ENCODE peak calls at places on chromosomes 13 and 19, in nine cellular contexts. F, K, S, J, C, I, Z, D and V are unnamed samples.

GRCh38 chr13:113852536-113853517 is 11.0 kb downstream of the GAS6 start:
- DNase-seq in F (peak), J (no peak), C (no peak), S (no peak), Z (no peak), K (no peak), D (no peak), I (no peak), V (no peak)

GRCh38 chr13:101916758-101917474 is 464.4 kb downstream of the ITGBL1 start:
- DNase-seq in F (no peak), D (no peak), C (no peak), K (no peak), J (no peak), I (no peak), S (no peak), Z (no peak), V (no peak)

GRCh38 chr13:59746291-59746962 is 417.3 kb downstream of the DIAPH3 start:
- DNase-seq in Z (no peak), K (no peak), I (peak), C (peak), J (no peak), S (no peak), D (peak), F (no peak), V (no peak)

GRCh38 chr19:19416280-19416679 is 10.8 kb downstream of the GATAD2A start:
- DNase-seq in S (no peak), F (no peak), Z (no peak), K (no peak), D (no peak), J (no peak), I (peak), C (no peak), V (no peak)

GRCh38 chr13:79285159-79285558 is 120.9 kb downstream of the RBM26 start:
- DNase-seq in K (no peak), S (no peak), C (no peak), F (no peak), I (no peak), J (no peak), Z (no peak), D (no peak), V (no peak)

GRCh38 chr19:21143846-21144245 is 2.0 kb downstream of the ZNF431 start:
- DNase-seq in I (no peak), C (peak), J (no peak), K (no peak), Z (no peak), F (no peak), S (no peak), D (no peak), V (no peak)

GRCh38 chr13:34462843-34463242 is 479.2 kb upstream of the NBEA start:
- DNase-seq in Z (no peak), S (no peak), K (peak), D (peak), I (peak), J (no peak), F (no peak), C (peak), V (no peak)

GRCh38 chr19:3119071-3119781 is 16.6 kb upstream of the GNA15 start:
- DNase-seq in C (no peak), Z (no peak), D (no peak), S (no peak), J (no peak), F (peak), K (no peak), I (no peak), V (no peak)

GRCh38 chr19:50702870-50703829 is 16.5 kb downstream of the SHANK1 start:
- DNase-seq in I (peak), J (no peak), Z (no peak), K (no peak), S (no peak), D (no peak), F (no peak), C (no peak), V (no peak)

GRCh38 chr13:113548171-113548641 is 36.3 kb upstream of the TFDP1 start:
- DNase-seq in C (no peak), Z (no peak), F (no peak), K (no peak), S (no peak), D (no peak), J (no peak), I (peak), V (no peak)

GRCh38 chr13:49240017-49240416 is 7.7 kb upstream of the CDADC1 start:
- DNase-seq in F (no peak), D (no peak), S (no peak), K (no peak), Z (no peak), C (peak), J (no peak), I (peak), V (no peak)

GRCh38 chr19:44345969-44346368 is 10.5 kb downstream of the ZNF112 start:
- DNase-seq in J (no peak), I (no peak), D (no peak), C (no peak), Z (no peak), S (no peak), K (no peak), F (no peak), V (no peak)

GRCh38 chr19:49581007-49581508 is at the start of gene PRRG2:
- DNase-seq in S (no peak), J (peak), F (peak), C (peak), D (no peak), I (no peak), K (no peak), Z (no peak), V (no peak)

GRCh38 chr13:47455581-47455980 is 545.5 kb downstream of the SUCLA2 start:
- DNase-seq in K (no peak), I (peak), S (no peak), J (no peak), F (no peak), D (no peak), C (no peak), Z (no peak), V (no peak)

GRCh38 chr13:43874512-43875092 is 4.9 kb downstream of the CCDC122 start:
- DNase-seq in F (no peak), K (no peak), Z (no peak), J (no peak), C (peak), S (no peak), I (peak), D (no peak), V (no peak)

GRCh38 chr13:100872761-100873160 is 198.2 kb upstream of the TMTC4 start:
- DNase-seq in D (no peak), S (no peak), Z (no peak), C (no peak), J (no peak), F (no peak), K (no peak), I (peak), V (peak)

GRCh38 chr19:33490041-33490451 is 31.5 kb downstream of the PEPD start:
- DNase-seq in K (no peak), C (no peak), I (no peak), F (no peak), J (no peak), S (no peak), D (no peak), Z (no peak), V (no peak)

GRCh38 chr13:59701261-59701660 is 462.5 kb downstream of the DIAPH3 start:
- DNase-seq in Z (no peak), S (no peak), I (no peak), F (no peak), D (no peak), K (no peak), J (no peak), C (no peak), V (no peak)

GRCh38 chr13:28423010-28423409 is 71.9 kb downstream of the FLT1 start:
- DNase-seq in Z (no peak), D (no peak), C (no peak), J (no peak), F (no peak), I (no peak), K (peak), S (peak), V (no peak)

GRCh38 chr13:36872621-36873020 is 47.4 kb downstream of the SMAD9 start:
- DNase-seq in S (no peak), D (no peak), F (no peak), C (no peak), Z (no peak), J (no peak), K (peak), I (no peak), V (no peak)

GRCh38 chr19:46713781-46714522 is 3.0 kb downstream of the PRKD2 start:
- DNase-seq in K (peak), D (peak), J (peak), I (peak), F (peak), C (peak), Z (peak), S (no peak), V (no peak)

GRCh38 chr19:32254128-32254527 is 91.3 kb upstream of the ZNF507 start:
- DNase-seq in F (no peak), K (no peak), Z (no peak), C (no peak), I (no peak), J (no peak), D (no peak), S (no peak), V (no peak)

GRCh38 chr19:48630289-48631036 is 6.7 kb downstream of the DBP start:
- DNase-seq in D (no peak), S (no peak), F (peak), I (peak), C (peak), Z (no peak), K (peak), J (no peak), V (no peak)

GRCh38 chr13:49421391-49421790 is 22.5 kb downstream of the CAB39L start:
- DNase-seq in F (no peak), C (peak), J (no peak), D (no peak), I (peak), K (no peak), S (peak), Z (no peak), V (no peak)

GRCh38 chr13:98068511-98068910 is 74.4 kb upstream of the FARP1 start:
- DNase-seq in F (peak), K (no peak), I (no peak), S (no peak), D (no peak), C (peak), J (no peak), Z (no peak), V (no peak)

GRCh38 chr13:103315701-103316100 is 249.5 kb upstream of the SLC10A2 start:
- DNase-seq in F (no peak), D (no peak), S (no peak), I (no peak), Z (no peak), J (no peak), C (no peak), K (no peak), V (no peak)

GRCh38 chr13:79477968-79478367 is 3.0 kb upstream of the NDFIP2 start:
- DNase-seq in F (no peak), D (no peak), K (peak), J (no peak), S (no peak), C (no peak), Z (no peak), I (no peak), V (no peak)

GRCh38 chr13:48411281-48412099 is 1.4 kb downstream of the LPAR6 start:
- DNase-seq in K (no peak), D (no peak), S (no peak), Z (no peak), C (no peak), I (no peak), F (no peak), J (no peak), V (no peak)

GRCh38 chr19:46533085-46534081 is 37.7 kb upstream of the PNMA8B start:
- DNase-seq in C (no peak), K (no peak), I (no peak), F (no peak), Z (no peak), S (no peak), D (no peak), J (no peak), V (no peak)

GRCh38 chr13:75446874-75447273 is 35.1 kb downstream of the TBC1D4 start:
- DNase-seq in F (no peak), I (no peak), J (no peak), C (no peak), S (no peak), Z (no peak), D (no peak), K (no peak), V (no peak)
- H3K4me3 ChIP-seq in F (no peak), I (no peak), J (no peak), C (no peak), S (no peak), Z (no peak), D (no peak), K (no peak), V (no peak)

GRCh38 chr13:80923907-80924306 is 583.0 kb upstream of the SPRY2 start:
- DNase-seq in K (no peak), C (peak), F (no peak), Z (no peak), D (no peak), I (peak), J (no peak), S (no peak), V (no peak)
- TF ChIP-seq CTCF in K (peak), C (peak), F (peak), Z (no peak), D (no peak), I (peak), J (no peak), S (no peak), V (peak)

GRCh38 chr19:35119578-35119977 is 4.0 kb downstream of the FXYD3 start:
- DNase-seq in D (no peak), J (no peak), Z (no peak), K (no peak), C (no peak), F (no peak), I (no peak), S (no peak), V (no peak)
- H3K4me3 ChIP-seq in D (no peak), J (no peak), Z (no peak), K (no peak), C (peak), F (no peak), I (no peak), S (no peak), V (no peak)

DNA sequence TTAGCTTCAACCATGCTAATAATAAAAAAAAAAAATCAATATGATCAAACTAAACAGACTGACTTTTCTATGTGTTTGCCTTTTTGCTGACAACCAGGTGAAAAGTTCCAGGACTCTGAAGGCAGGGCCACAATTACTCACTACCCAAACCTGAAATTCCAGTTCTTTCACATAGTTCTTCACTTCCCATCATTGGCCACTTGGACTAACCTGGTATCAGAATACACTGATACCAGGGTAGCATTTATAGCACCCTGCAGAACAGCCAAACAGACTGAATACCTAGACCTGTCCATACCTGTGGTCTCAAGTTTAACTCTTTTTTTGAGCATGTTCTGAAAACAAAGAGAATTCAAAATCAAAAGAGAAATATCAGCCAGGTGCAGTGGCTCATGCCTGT is 25.1 kb downstream of the ELF1 start:
- DNase-seq in Z (no peak), K (no peak), J (peak), I (no peak), C (peak), S (no peak), D (no peak), F (peak), V (peak)
- TF ChIP-seq CTCF in Z (no peak), K (no peak), J (peak), I (no peak), C (peak), S (no peak), D (no peak), F (peak), V (no peak)

GRCh38 chr13:51823351-51823750 is 19.4 kb upstream of the DHRS12 start:
- DNase-seq in C (no peak), D (no peak), K (no peak), Z (no peak), S (no peak), I (no peak), F (no peak), J (no peak), V (no peak)
- H3K4me3 ChIP-seq in C (no peak), D (no peak), K (no peak), Z (no peak), S (no peak), I (no peak), F (no peak), J (no peak), V (no peak)

GRCh38 chr19:13037161-13037560 is 41.9 kb downstream of the NFIX start:
- DNase-seq in Z (no peak), S (no peak), F (no peak), K (no peak), C (peak), I (peak), J (no peak), D (no peak), V (no peak)

GRCh38 chr19:13037718-13038117 is 42.4 kb downstream of the NFIX start:
- DNase-seq in Z (no peak), S (no peak), F (no peak), C (no peak), J (no peak), D (no peak), K (no peak), I (no peak), V (no peak)

GRCh38 chr19:13034636-13035035 is 39.4 kb downstream of the NFIX start:
- DNase-seq in D (no peak), C (peak), K (no peak), I (no peak), S (no peak), F (no peak), Z (no peak), J (no peak), V (no peak)

GRCh38 chr19:13035820-13036365 is 40.6 kb downstream of the NFIX start:
- DNase-seq in D (no peak), K (no peak), J (no peak), S (no peak), C (no peak), Z (no peak), I (no peak), F (no peak), V (no peak)

GRCh38 chr19:13036366-13036976 is 41.2 kb downstream of the NFIX start:
- DNase-seq in D (no peak), Z (no peak), C (peak), I (peak), F (peak), S (no peak), J (no peak), K (no peak), V (no peak)
- TF ChIP-seq CTCF in D (no peak), Z (no peak), C (peak), I (no peak), F (no peak), S (no peak), J (no peak), K (peak), V (peak)

DNA sequence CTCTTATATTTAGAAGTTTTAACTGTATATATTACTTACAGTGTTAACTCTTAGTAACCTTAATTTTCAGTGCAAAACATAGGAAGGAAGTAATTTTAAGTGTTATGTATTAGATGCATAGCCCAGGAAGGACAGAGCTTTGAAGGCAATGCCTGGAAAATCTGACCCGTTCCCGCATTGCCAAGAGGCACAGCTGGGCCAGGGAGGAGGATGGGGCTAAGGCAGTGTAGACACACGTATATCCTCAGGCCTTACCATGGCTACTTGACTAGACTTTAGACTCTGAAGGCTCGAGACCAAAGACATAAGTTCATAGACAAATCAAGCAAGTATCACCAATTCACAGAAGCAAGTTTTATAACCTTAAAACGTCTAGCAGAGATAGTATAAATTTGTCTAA is 1944.2 kb downstream of the OLFM4 start:
- DNase-seq in Z (no peak), D (no peak), K (no peak), C (no peak), S (no peak), I (no peak), F (no peak), J (no peak), V (no peak)
- H3K4me3 ChIP-seq in Z (no peak), D (no peak), K (no peak), C (no peak), S (no peak), I (no peak), F (no peak), J (no peak), V (no peak)

DNA sequence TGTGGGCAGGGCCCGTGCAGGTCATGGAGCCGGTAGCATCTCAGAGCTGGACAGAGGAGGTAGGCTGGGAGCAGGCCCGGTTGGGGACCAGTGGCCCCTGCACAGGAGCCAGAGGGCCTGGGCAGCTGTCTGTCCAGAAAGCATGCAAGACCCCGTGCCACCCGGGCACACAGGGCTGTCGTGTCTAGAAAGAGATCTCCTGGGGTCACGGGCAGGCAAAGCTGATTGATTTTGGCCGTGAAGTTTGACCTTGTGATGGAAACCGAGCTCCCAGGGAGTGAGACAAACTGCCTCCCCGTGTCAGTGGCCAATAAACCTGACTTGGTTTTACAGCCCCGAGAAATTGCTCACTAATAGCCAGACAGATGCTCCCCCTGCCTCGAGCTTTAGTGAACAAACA is 98.8 kb downstream of the KDM4B start:
- DNase-seq in I (no peak), F (no peak), K (no peak), J (no peak), D (no peak), Z (no peak), C (no peak), S (no peak), V (no peak)
- TF ChIP-seq CTCF in I (no peak), F (no peak), K (no peak), J (no peak), D (no peak), Z (no peak), C (no peak), S (no peak), V (no peak)

DNA sequence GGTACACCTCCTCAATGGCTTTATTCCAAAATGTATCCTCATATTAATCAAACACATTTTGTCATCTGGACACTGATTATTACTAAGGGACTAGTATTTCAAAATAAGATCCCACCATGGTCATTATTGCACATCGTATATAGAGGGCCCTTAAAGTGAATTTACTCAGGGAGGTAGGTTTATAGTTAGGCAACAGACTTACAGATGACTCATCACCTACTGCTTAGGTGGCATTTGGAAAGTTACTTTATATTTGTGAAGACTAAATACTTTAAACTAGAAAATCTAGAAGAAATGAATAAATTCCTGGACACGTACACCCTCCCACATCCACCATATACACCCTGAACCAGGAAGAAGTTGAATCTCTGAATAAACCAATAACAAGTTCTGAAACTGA is 353.0 kb downstream of the KCTD12 start:
- DNase-seq in S (no peak), C (peak), D (no peak), F (no peak), Z (no peak), K (no peak), I (no peak), J (no peak), V (no peak)
- H3K4me3 ChIP-seq in S (no peak), C (no peak), D (no peak), F (no peak), Z (no peak), K (no peak), I (no peak), J (no peak), V (no peak)

GRCh38 chr19:38648789-38649304 is 1.4 kb downstream of the ACTN4 start:
- DNase-seq in D (no peak), S (no peak), C (no peak), I (no peak), F (no peak), K (no peak), J (no peak), Z (no peak), V (no peak)

GRCh38 chr19:38653028-38653571 is 5.7 kb downstream of the ACTN4 start:
- DNase-seq in I (peak), K (no peak), D (no peak), S (no peak), Z (no peak), F (peak), J (peak), C (peak), V (no peak)

GRCh38 chr19:38649305-38650179 is 2.1 kb downstream of the ACTN4 start:
- DNase-seq in J (peak), F (peak), C (peak), S (no peak), D (no peak), I (no peak), Z (no peak), K (peak), V (peak)

GRCh38 chr19:38650180-38650775 is 2.8 kb downstream of the ACTN4 start:
- DNase-seq in I (no peak), S (no peak), J (no peak), F (peak), K (no peak), D (no peak), Z (no peak), C (peak), V (no peak)

GRCh38 chr19:38650911-38651584 is 3.6 kb downstream of the ACTN4 start:
- DNase-seq in J (no peak), S (no peak), Z (no peak), C (peak), K (no peak), D (no peak), I (peak), F (no peak), V (no peak)
- TF ChIP-seq CTCF in J (no peak), S (no peak), Z (peak), C (no peak), K (no peak), D (no peak), I (no peak), F (no peak), V (no peak)